ENCODE peak calls at places on chromosomes 3 and 15, in seven cellular contexts. L, K, X, R, B, V and H are unnamed samples.

GRCh38 chr3:183826448-183826847 is 1.1 kb upstream of the MAP6D1 start:
- DNase-seq in B (no peak), K (no peak), V (no peak), L (no peak), R (peak), X (no peak), H (no peak)

GRCh38 chr15:49282366-49282765 is 112.3 kb downstream of the GALK2 start:
- DNase-seq in V (no peak), R (no peak), B (no peak), X (no peak), L (no peak), K (no peak), H (no peak)

GRCh38 chr15:60426870-60427528 is 29.2 kb upstream of the ANXA2 start:
- DNase-seq in L (peak), B (no peak), K (no peak), X (peak), V (no peak), R (peak), H (no peak)

GRCh38 chr15:65410036-65410435 is 12.7 kb downstream of the IGDCC4 start:
- DNase-seq in R (no peak), K (no peak), L (no peak), V (no peak), X (no peak), B (no peak), H (no peak)

GRCh38 chr3:171806200-171807128 is 3.8 kb downstream of the PLD1 start:
- DNase-seq in V (no peak), R (peak), L (peak), K (no peak), B (no peak), X (peak), H (no peak)

GRCh38 chr15:90838066-90838465 is 30.3 kb upstream of the FURIN start:
- DNase-seq in X (no peak), V (no peak), L (no peak), B (no peak), R (no peak), K (no peak), H (no peak)

GRCh38 chr3:87197531-87197930 is 29.6 kb upstream of the CHMP2B start:
- DNase-seq in V (no peak), X (no peak), B (no peak), L (no peak), K (no peak), R (no peak), H (no peak)

GRCh38 chr3:196772102-196772501 is 32.4 kb downstream of the PAK2 start:
- DNase-seq in R (no peak), X (no peak), K (no peak), L (no peak), V (no peak), B (no peak), H (no peak)

GRCh38 chr3:58531555-58531954 is 5.4 kb downstream of the ACOX2 start:
- DNase-seq in K (no peak), X (no peak), R (no peak), V (no peak), B (no peak), L (no peak), H (no peak)

GRCh38 chr3:74862501-74862900 is 248.0 kb upstream of the CNTN3 start:
- DNase-seq in L (no peak), X (no peak), V (no peak), B (no peak), R (no peak), K (no peak), H (no peak)

GRCh38 chr3:186882881-186883685 is 40.6 kb downstream of the ADIPOQ start:
- DNase-seq in L (peak), B (no peak), K (peak), R (peak), V (peak), X (no peak), H (no peak)

GRCh38 chr3:169497567-169498257 is 165.8 kb downstream of the MECOM start:
- DNase-seq in K (no peak), X (no peak), L (no peak), B (no peak), R (peak), V (no peak), H (no peak)

GRCh38 chr3:153840487-153840886 is 280.7 kb upstream of the ARHGEF26 start:
- DNase-seq in L (no peak), X (no peak), B (no peak), K (no peak), R (no peak), V (no peak), H (no peak)

GRCh38 chr3:68256635-68257034 is 602.2 kb upstream of the SUCLG2 start:
- DNase-seq in V (no peak), B (no peak), R (peak), L (no peak), K (no peak), X (peak), H (no peak)

GRCh38 chr3:149339931-149340309 is 6.5 kb upstream of the TM4SF18 start:
- DNase-seq in K (peak), V (peak), R (peak), L (peak), B (peak), X (peak), H (peak)

GRCh38 chr3:22617372-22617771 is 585.8 kb upstream of the UBE2E2 start:
- DNase-seq in V (no peak), B (no peak), K (no peak), X (no peak), L (no peak), R (no peak), H (no peak)

GRCh38 chr15:31344824-31345605 is 18.4 kb downstream of the KLF13 start:
- DNase-seq in R (no peak), B (no peak), K (no peak), L (no peak), V (no peak), X (no peak), H (no peak)

GRCh38 chr3:25508901-25509300 is 80.8 kb downstream of the RARB start:
- DNase-seq in B (no peak), V (no peak), L (peak), K (peak), X (no peak), R (peak), H (no peak)

GRCh38 chr3:181712505-181713299 is 977 bp downstream of the SOX2 start:
- DNase-seq in X (peak), R (peak), K (no peak), L (no peak), V (no peak), B (no peak), H (peak)

GRCh38 chr3:71088019-71088711 is 495.4 kb downstream of the FOXP1 start:
- DNase-seq in K (no peak), L (no peak), V (no peak), B (no peak), X (no peak), R (no peak), H (peak)

GRCh38 chr3:71087109-71088018 is 496.2 kb downstream of the FOXP1 start:
- DNase-seq in B (no peak), X (no peak), K (no peak), R (peak), V (no peak), L (peak), H (no peak)

GRCh38 chr3:71089271-71089670 is 494.3 kb downstream of the FOXP1 start:
- DNase-seq in V (no peak), B (no peak), L (peak), R (no peak), X (no peak), K (no peak), H (no peak)

GRCh38 chr3:71090207-71090606 is 493.3 kb downstream of the FOXP1 start:
- DNase-seq in L (no peak), B (no peak), K (no peak), V (no peak), R (no peak), X (no peak), H (no peak)

GRCh38 chr3:71088742-71089141 is 494.8 kb downstream of the FOXP1 start:
- DNase-seq in X (no peak), R (no peak), L (no peak), V (no peak), B (no peak), K (no peak), H (no peak)
- H3K4me3 ChIP-seq in X (no peak), R (no peak), L (no peak), V (no peak), B (no peak), K (no peak), H (no peak)

DNA sequence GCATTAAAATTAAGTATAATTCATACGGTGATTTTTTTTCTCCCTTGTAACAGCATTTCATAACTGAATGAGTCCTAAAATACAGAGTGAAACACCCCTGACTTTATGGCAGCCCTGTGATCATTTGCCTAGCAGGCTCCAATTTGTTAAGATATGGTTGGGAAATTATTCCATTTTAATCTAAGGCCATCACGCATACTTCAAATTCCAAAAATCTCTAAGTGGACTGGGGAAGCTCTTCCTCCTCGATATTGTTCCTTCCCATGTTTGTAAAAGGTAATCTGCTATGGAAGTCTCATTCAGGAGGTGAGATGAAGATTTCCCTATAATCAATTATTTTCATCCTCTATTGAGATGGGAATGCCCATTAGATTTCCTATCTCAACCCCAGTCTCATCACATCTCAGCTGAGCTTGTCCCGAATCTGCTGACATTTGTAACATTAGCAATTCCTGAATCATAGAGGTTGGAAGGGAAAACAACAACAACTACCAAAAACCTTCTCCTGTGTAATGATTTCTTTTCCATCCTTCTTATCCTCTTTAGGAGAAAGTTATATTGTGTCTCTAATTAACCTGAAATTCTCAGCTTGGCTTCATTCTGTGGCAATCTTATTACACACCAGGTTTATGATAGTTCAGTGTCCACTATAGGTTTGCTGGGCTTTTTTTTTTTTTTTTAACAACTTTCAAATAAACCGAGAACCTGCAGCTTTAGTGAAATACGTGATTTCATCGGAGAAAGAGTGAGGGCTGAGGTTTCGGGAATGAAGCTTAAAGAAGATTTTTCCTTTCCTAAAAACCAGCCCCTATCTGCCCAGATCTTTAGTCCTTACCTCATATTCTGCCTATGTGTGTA is 2.2 kb upstream of the NR2F2 start:
- DNase-seq in L (no peak), R (peak), V (no peak), X (no peak), B (no peak), K (no peak), H (no peak)
- H3K4me3 ChIP-seq in L (peak), R (peak), V (peak), X (peak), B (no peak), K (peak), H (peak)

GRCh38 chr3:15796771-15797599 is 794 bp downstream of the ANKRD28 start:
- DNase-seq in X (peak), V (peak), K (no peak), B (no peak), L (peak), R (peak), H (no peak)

GRCh38 chr3:15794842-15795562 is 2.8 kb downstream of the ANKRD28 start:
- DNase-seq in K (no peak), X (no peak), V (no peak), R (no peak), L (no peak), B (no peak), H (no peak)

GRCh38 chr3:15795563-15796308 is 2.0 kb downstream of the ANKRD28 start:
- DNase-seq in R (peak), V (no peak), L (no peak), X (no peak), K (no peak), B (no peak), H (no peak)

GRCh38 chr3:15796331-15796730 is 1.4 kb downstream of the ANKRD28 start:
- DNase-seq in B (no peak), X (no peak), K (no peak), L (no peak), R (peak), V (no peak), H (no peak)

GRCh38 chr3:15794303-15794771 is 3.4 kb downstream of the ANKRD28 start:
- DNase-seq in V (no peak), B (no peak), X (no peak), L (peak), R (no peak), K (no peak), H (no peak)
- H3K4me3 ChIP-seq in V (no peak), B (no peak), X (peak), L (peak), R (no peak), K (no peak), H (no peak)

GRCh38 chr3:152365766-152366593 is 97.3 kb downstream of the MBNL1 start:
- DNase-seq in R (peak), X (no peak), V (no peak), K (no peak), L (peak), B (no peak), H (no peak)
- H3K4me3 ChIP-seq in R (no peak), X (no peak), V (no peak), K (no peak), L (no peak), B (no peak), H (no peak)

DNA sequence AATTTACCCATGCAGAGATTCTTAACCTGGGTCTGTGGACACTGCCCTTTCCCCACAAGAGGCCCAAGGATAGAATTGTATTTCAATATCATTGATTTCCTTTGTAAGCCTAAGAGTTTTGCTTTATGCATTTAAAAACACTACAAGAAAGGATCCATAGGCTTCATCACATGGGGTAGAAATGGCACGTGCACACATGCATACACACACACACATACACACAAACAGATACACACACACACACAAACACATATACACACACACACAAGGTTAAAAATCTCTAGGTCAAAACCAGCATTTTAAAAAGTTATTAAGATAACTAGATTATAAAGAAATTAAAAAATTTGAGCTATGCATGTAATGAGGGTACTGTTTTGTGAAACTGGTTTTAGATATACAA is 35.5 kb upstream of the CD47 start:
- DNase-seq in B (no peak), K (no peak), R (no peak), V (no peak), L (no peak), X (no peak), H (no peak)
- H3K4me3 ChIP-seq in B (no peak), K (no peak), R (no peak), V (no peak), L (no peak), X (no peak), H (no peak)

GRCh38 chr3:39126532-39127071 is 19.1 kb downstream of the TTC21A start:
- DNase-seq in K (no peak), R (peak), B (no peak), V (no peak), L (peak), X (peak), H (peak)
- H3K4me3 ChIP-seq in K (no peak), R (no peak), B (no peak), V (no peak), L (no peak), X (no peak), H (no peak)